ENCODE peak calls at places on chromosomes 2 and 18, in ten cellular contexts. C, M, T, S, V, P, D, Y, N and W are unnamed samples. For H3K4me1, the result is how much of the 10 kb centered on the place peaks cover.

GRCh38 chr18:57331718-57332117 is 20.6 kb upstream of the ST8SIA3 start:
- DNase-seq in D (no peak), Y (no peak), M (no peak), N (no peak), P (no peak), V (no peak), S (no peak), T (no peak), C (no peak), W (no peak)

GRCh38 chr2:225113356-225114015 is 71.2 kb upstream of the DOCK10 start:
- DNase-seq in Y (no peak), V (no peak), T (no peak), S (no peak), N (no peak), C (no peak), M (no peak), P (no peak), D (no peak), W (no peak)

GRCh38 chr2:26772064-26773001 is 8.2 kb downstream of the SLC35F6 start:
- DNase-seq in Y (peak), M (peak), S (no peak), V (peak), P (no peak), D (no peak), C (no peak), T (no peak), N (no peak), W (peak)

GRCh38 chr2:218435003-218435982 is 16.4 kb downstream of the VIL1 start:
- DNase-seq in S (peak), P (no peak), D (peak), M (peak), N (no peak), C (no peak), Y (no peak), V (no peak), T (peak), W (no peak)

GRCh38 chr2:188244383-188244782 is 47.3 kb upstream of the GULP1 start:
- DNase-seq in P (peak), S (no peak), D (no peak), V (no peak), N (no peak), T (no peak), Y (no peak), M (no peak), C (peak), W (no peak)

GRCh38 chr2:224517963-224518362 is 67.2 kb downstream of the CUL3 start:
- DNase-seq in T (no peak), D (peak), M (no peak), C (no peak), S (no peak), P (no peak), N (no peak), Y (no peak), V (no peak), W (no peak)

GRCh38 chr2:205580591-205580990 is 101.7 kb upstream of the NRP2 start:
- DNase-seq in N (no peak), T (no peak), Y (no peak), P (no peak), D (no peak), S (no peak), C (peak), M (no peak), V (no peak), W (no peak)

GRCh38 chr2:25698752-25699151 is 25.4 kb upstream of the DTNB start:
- DNase-seq in T (no peak), D (no peak), P (no peak), S (no peak), Y (no peak), V (no peak), C (no peak), N (no peak), M (no peak), W (no peak)

GRCh38 chr18:40094441-40094840 is 1860.6 kb upstream of the PIK3C3 start:
- DNase-seq in N (no peak), S (no peak), M (no peak), D (no peak), V (no peak), Y (no peak), T (no peak), P (no peak), C (no peak), W (no peak)

GRCh38 chr2:231905026-231905425 is 21.2 kb downstream of the NPPC start:
- DNase-seq in V (no peak), T (no peak), D (no peak), M (peak), P (no peak), S (peak), N (no peak), C (no peak), Y (no peak), W (peak)

GRCh38 chr2:24435391-24436316 is 55.4 kb upstream of the NCOA1 start:
- DNase-seq in T (peak), N (no peak), V (no peak), S (no peak), D (no peak), Y (peak), M (no peak), P (no peak), C (peak), W (peak)

GRCh38 chr2:52395912-52396311 is 1364.0 kb upstream of the NRXN1 start:
- DNase-seq in Y (no peak), S (no peak), D (no peak), C (no peak), M (no peak), V (no peak), P (no peak), N (no peak), T (no peak), W (no peak)

GRCh38 chr2:136212426-136213378 is 94.8 kb upstream of the CXCR4 start:
- DNase-seq in C (peak), D (peak), Y (no peak), V (peak), S (no peak), T (no peak), P (no peak), M (no peak), N (no peak), W (no peak)

GRCh38 chr18:49342690-49343089 is 117.8 kb downstream of the DYM start:
- DNase-seq in N (no peak), Y (no peak), P (no peak), C (no peak), M (no peak), V (no peak), S (no peak), D (no peak), T (no peak), W (no peak)

GRCh38 chr2:135271006-135271405 is 218.9 kb downstream of the RAB3GAP1 start:
- DNase-seq in T (no peak), V (no peak), C (no peak), M (no peak), S (no peak), Y (no peak), N (no peak), D (no peak), P (no peak), W (no peak)

GRCh38 chr2:54559593-54560145 is 103.5 kb downstream of the SPTBN1 start:
- DNase-seq in P (peak), S (no peak), D (no peak), N (no peak), V (no peak), M (no peak), Y (peak), T (peak), C (peak), W (peak)

GRCh38 chr2:143646271-143646670 is 517.1 kb downstream of the ARHGAP15 start:
- DNase-seq in Y (no peak), C (peak), D (peak), T (peak), P (peak), S (no peak), V (no peak), N (no peak), M (no peak), W (no peak)

GRCh38 chr2:67600946-67601345 is 203.8 kb downstream of the ETAA1 start:
- DNase-seq in N (no peak), P (peak), C (no peak), D (no peak), V (no peak), T (no peak), Y (no peak), S (no peak), M (no peak), W (no peak)

GRCh38 chr2:85862426-85862825 is 26.4 kb downstream of the ST3GAL5 start:
- DNase-seq in V (no peak), N (no peak), S (no peak), P (no peak), Y (no peak), C (no peak), T (no peak), D (no peak), M (no peak), W (no peak)

GRCh38 chr2:25115902-25116301 is 52.5 kb downstream of the POMC start:
- DNase-seq in P (no peak), M (no peak), V (no peak), S (no peak), T (no peak), D (no peak), C (no peak), N (no peak), Y (no peak), W (no peak)

GRCh38 chr2:37871453-37872191 is 53.5 kb upstream of the RMDN2 start:
- DNase-seq in C (no peak), D (no peak), V (no peak), M (no peak), T (no peak), P (no peak), S (no peak), N (no peak), Y (no peak), W (no peak)

DNA sequence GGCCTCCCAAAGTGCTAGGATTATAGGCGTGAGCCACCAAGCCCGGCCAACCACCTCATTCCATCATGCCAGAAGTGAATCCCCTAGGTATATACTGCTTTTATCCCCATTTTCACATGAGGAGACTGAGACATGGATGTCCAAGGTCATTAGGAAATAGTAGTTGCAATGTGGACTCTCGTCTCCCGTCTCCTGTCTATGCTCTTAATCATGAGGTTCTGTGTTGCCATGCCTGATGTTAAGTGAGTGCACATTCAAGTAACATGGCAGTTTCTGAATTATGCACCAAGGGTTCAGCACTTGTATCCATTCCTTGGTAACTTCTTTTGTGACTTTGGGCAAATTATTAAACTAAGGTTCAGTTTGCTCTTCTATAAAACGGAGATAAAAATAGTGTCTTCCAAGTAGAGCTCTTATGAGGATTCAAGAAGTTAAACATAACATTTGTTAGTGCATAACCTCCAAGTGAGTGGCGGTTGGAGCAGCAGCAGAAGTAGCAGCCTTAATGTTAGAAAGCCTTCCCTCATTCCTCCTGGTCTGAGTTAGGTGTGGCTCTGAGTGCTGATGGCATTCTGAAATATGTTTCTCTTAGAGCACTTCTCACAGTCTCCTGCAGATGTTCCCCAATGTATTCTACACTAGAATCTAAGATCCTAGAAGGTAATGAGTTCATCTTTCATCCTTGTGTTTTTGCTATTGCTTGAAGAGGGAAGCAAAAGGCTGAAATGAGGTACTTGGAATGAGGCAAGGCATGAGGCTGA is 21.9 kb downstream of the SOCS6 start:
- DNase-seq in P (no peak), Y (no peak), S (no peak), M (no peak), T (no peak), N (no peak), C (no peak), D (no peak), V (no peak), W (no peak)
- H3K27ac ChIP-seq in P (no peak), Y (no peak), S (no peak), M (no peak), T (no peak), N (no peak), C (no peak), D (no peak), V (no peak), W (no peak)

DNA sequence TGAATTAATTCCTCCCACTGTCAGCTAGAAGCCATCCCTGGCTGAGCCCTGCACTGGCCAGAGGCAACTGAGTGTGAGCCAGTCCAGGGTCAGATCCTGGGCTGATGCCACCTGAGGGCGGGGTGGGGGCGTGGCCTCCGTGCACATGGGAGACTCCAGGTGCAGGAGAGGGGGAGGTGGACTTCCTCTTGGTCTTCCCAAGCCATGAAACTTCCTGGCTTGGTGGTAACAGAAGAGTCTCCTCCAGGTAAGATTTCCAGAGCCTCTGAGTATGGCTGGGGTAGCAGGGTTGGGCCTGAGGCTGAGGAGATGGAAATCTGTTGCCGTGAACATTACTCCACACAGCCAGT is 462 bp upstream of the RAB17 start:
- DNase-seq in Y (no peak), M (no peak), S (peak), N (no peak), D (no peak), C (peak), P (no peak), V (no peak), T (no peak), W (no peak)
- H3K4me1 ChIP-seq in Y (under half), M (under half), S (under half), N (under half), D (under half), C (under half), P (under half), V (under half), T (under half), W (under half)

GRCh38 chr2:43171789-43172188 is 54.6 kb downstream of the ZFP36L2 start:
- DNase-seq in D (no peak), Y (peak), S (no peak), V (no peak), M (no peak), C (no peak), P (peak), T (no peak), N (no peak), W (peak)
- H3K27ac ChIP-seq in D (no peak), Y (no peak), S (no peak), V (no peak), M (no peak), C (no peak), P (no peak), T (no peak), N (no peak), W (no peak)

GRCh38 chr2:39606585-39606984 is 59.1 kb upstream of the TMEM178A start:
- DNase-seq in M (no peak), T (peak), P (no peak), C (peak), S (no peak), N (no peak), Y (no peak), D (no peak), V (no peak), W (no peak)

GRCh38 chr2:39608690-39609457 is 56.8 kb upstream of the TMEM178A start:
- DNase-seq in T (peak), N (no peak), C (no peak), P (no peak), V (no peak), D (no peak), S (no peak), Y (no peak), M (no peak), W (no peak)

GRCh38 chr2:39607538-39608211 is 58.0 kb upstream of the TMEM178A start:
- DNase-seq in D (no peak), N (no peak), M (no peak), V (no peak), Y (no peak), T (no peak), C (no peak), S (no peak), P (no peak), W (no peak)

GRCh38 chr2:39609917-39610316 is 55.8 kb upstream of the TMEM178A start:
- DNase-seq in P (no peak), C (no peak), M (no peak), Y (no peak), T (no peak), D (no peak), S (no peak), N (no peak), V (no peak), W (no peak)

GRCh38 chr2:39608212-39608575 is 57.5 kb upstream of the TMEM178A start:
- DNase-seq in P (no peak), T (no peak), S (no peak), V (no peak), C (no peak), D (no peak), M (no peak), N (no peak), Y (no peak), W (no peak)
- H3K4me1 ChIP-seq in P (under half), T (under half), S (under half), V (under half), C (under half), D (under half), M (under half), N (under half), Y (under half), W (under half)

GRCh38 chr2:106596844-106597243 is 109.7 kb downstream of the CD8B2 start:
- DNase-seq in T (peak), M (no peak), S (no peak), V (no peak), D (peak), Y (no peak), C (peak), P (no peak), N (no peak), W (no peak)
- H3K27ac ChIP-seq in T (no peak), M (no peak), S (no peak), V (no peak), D (no peak), Y (no peak), C (no peak), P (no peak), N (no peak), W (no peak)

GRCh38 chr18:77108821-77109692 is 23.5 kb downstream of the MBP start:
- DNase-seq in Y (no peak), N (no peak), P (no peak), T (no peak), C (no peak), S (no peak), D (no peak), V (no peak), M (no peak), W (no peak)

GRCh38 chr18:77105680-77106079 is 26.9 kb downstream of the MBP start:
- DNase-seq in T (no peak), P (no peak), M (no peak), D (no peak), Y (no peak), N (no peak), C (no peak), S (no peak), V (no peak), W (no peak)

GRCh38 chr18:77106331-77106730 is 26.3 kb downstream of the MBP start:
- DNase-seq in D (no peak), C (no peak), P (no peak), Y (no peak), S (no peak), M (no peak), V (peak), T (no peak), N (no peak), W (no peak)

GRCh38 chr18:77108001-77108692 is 24.4 kb downstream of the MBP start:
- DNase-seq in M (no peak), V (no peak), C (no peak), P (peak), T (peak), N (no peak), D (peak), S (no peak), Y (peak), W (peak)

DNA sequence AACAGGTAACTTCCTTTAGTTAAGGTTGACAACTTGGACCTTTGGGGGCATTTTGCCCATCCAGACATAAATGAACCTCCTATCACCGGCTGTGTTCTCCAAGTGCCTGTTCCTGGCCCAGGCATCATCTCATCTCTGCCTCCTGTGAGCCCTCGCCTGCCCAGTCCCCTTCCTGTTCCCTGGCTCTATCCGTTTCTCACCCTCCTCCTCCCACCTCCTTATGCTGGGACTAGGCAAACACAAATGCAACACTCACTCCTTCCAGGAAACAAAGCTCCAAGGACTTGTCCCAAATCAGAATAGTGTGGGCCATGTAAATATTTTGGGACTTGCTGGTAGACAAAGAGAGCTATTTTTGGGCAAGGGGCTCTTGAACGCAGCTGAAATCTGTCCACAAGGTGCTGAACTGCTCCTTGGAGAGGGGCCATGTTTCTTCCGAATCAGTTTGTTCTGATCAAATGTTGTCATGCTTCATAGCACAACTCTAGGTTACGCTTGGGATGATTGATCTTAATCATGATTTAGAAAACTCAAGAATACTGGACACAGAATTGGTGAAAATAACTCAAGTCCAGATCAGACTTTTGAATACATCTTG is 25.3 kb downstream of the MBP start:
- DNase-seq in V (no peak), M (no peak), D (no peak), T (no peak), P (no peak), Y (no peak), N (no peak), C (no peak), S (no peak), W (no peak)
- H3K4me1 ChIP-seq in V (half or more), M (half or more), D (half or more), T (under half), P (under half), Y (half or more), N (under half), C (under half), S (under half), W (under half)

DNA sequence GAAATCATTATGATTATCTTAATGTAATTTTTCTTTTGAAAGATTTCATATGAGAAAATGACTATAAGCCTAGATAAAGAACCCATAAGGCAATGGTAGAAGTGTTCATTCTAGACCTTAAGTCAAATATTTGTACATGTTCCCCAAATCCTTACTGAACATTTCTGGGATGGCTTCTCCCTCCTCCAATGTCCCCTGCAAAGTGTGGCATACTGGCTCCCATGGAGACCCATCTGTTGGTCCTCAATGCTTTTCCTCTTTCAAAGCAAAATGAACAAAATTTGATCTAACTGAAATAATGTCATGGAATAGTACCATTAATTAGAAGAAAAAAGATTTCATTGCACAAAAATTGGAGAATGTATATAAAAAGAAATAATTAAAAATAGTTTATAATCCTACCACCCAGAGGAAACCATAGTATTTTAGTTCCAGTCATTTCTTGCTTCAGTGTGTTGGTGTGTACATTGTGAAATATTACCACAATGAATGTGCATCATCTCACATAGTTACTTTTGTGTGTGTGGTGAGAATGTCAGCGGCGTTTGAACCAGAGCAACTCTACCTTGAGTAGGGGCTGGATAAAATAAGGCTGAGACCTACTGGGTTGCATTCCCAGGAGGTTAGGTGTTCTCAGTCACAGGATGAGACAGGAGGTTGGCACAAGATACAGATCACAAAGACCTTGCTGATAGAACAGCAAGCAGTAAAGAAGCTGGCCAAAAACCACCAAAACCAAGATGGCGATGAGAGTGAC is 181.3 kb downstream of the UXS1 start:
- DNase-seq in V (no peak), T (no peak), C (peak), D (no peak), M (no peak), N (no peak), Y (no peak), S (no peak), P (no peak), W (no peak)
- H3K27ac ChIP-seq in V (no peak), T (no peak), C (no peak), D (no peak), M (no peak), N (no peak), Y (no peak), S (no peak), P (no peak), W (no peak)